ENCODE peak calls at places on chromosome 18, in six cellular contexts. R, H, A, Y, W and C are unnamed samples.

GRCh38 chr18:75041586-75041985 is 167.4 kb downstream of the PTGR3 start:
- DNase-seq in R (no peak), H (peak), A (no peak), Y (no peak), W (peak), C (no peak)

GRCh38 chr18:60503166-60503565 is 130.6 kb upstream of the MC4R start:
- DNase-seq in R (no peak), H (no peak), A (no peak), Y (no peak), W (no peak), C (no peak)

GRCh38 chr18:50644807-50645206 is 84.9 kb downstream of the MAPK4 start:
- DNase-seq in R (no peak), H (peak), A (no peak), Y (no peak), W (no peak), C (no peak)

GRCh38 chr18:9647496-9648323 is 33.4 kb upstream of the PPP4R1 start:
- DNase-seq in R (no peak), H (no peak), A (no peak), Y (no peak), W (no peak), C (peak)

GRCh38 chr18:37243756-37244155 is 321.8 kb downstream of the CELF4 start:
- DNase-seq in R (no peak), H (no peak), A (no peak), Y (no peak), W (no peak), C (no peak)

GRCh38 chr18:9091066-9091476 is 11.4 kb upstream of the NDUFV2 start:
- DNase-seq in R (no peak), H (no peak), A (no peak), Y (no peak), W (no peak), C (no peak)

GRCh38 chr18:64097497-64097896 is 51.4 kb downstream of the LINC00305 start:
- DNase-seq in R (no peak), H (no peak), A (no peak), Y (no peak), W (no peak), C (no peak)

GRCh38 chr18:31825772-31826171 is 65.1 kb upstream of the SLC25A52 start:
- DNase-seq in R (no peak), H (no peak), A (no peak), Y (no peak), W (no peak), C (no peak)

GRCh38 chr18:64116806-64117205 is 32.1 kb downstream of the LINC00305 start:
- DNase-seq in R (no peak), H (no peak), A (no peak), Y (no peak), W (no peak), C (no peak)

GRCh38 chr18:12408247-12408869 is 629 bp downstream of the PRELID3A start:
- DNase-seq in R (no peak), H (no peak), A (peak), Y (no peak), W (peak), C (no peak)

GRCh38 chr18:31983020-31983419 is 35.6 kb upstream of the RNF125 start:
- DNase-seq in R (no peak), H (no peak), A (no peak), Y (no peak), W (no peak), C (no peak)

GRCh38 chr18:49001587-49001986 is 50.8 kb upstream of the SMAD7 start:
- DNase-seq in R (no peak), H (no peak), A (no peak), Y (no peak), W (no peak), C (no peak)

GRCh38 chr18:31687016-31687415 is 2.6 kb upstream of the B4GALT6 start:
- DNase-seq in R (no peak), H (no peak), A (no peak), Y (no peak), W (no peak), C (no peak)

GRCh38 chr18:70107037-70107436 is 98.5 kb downstream of the RTTN start:
- DNase-seq in R (no peak), H (no peak), A (no peak), Y (no peak), W (no peak), C (no peak)

GRCh38 chr18:68928762-68929675 is 131.1 kb downstream of the CCDC102B start:
- DNase-seq in R (no peak), H (no peak), A (no peak), Y (no peak), W (no peak), C (no peak)

GRCh38 chr18:60196818-60197217 is 175.8 kb downstream of the MC4R start:
- DNase-seq in R (no peak), H (no peak), A (no peak), Y (no peak), W (no peak), C (no peak)

GRCh38 chr18:24552218-24552617 is 91.8 kb downstream of the HRH4 start:
- DNase-seq in R (no peak), H (no peak), A (no peak), Y (no peak), W (no peak), C (no peak)

GRCh38 chr18:74485860-74486849 is 10.0 kb upstream of the CNDP2 start:
- DNase-seq in R (no peak), H (no peak), A (no peak), Y (no peak), W (no peak), C (no peak)

GRCh38 chr18:49487711-49488310 is 777 bp upstream of the C18orf32 start:
- DNase-seq in R (no peak), H (peak), A (no peak), Y (no peak), W (no peak), C (no peak)

GRCh38 chr18:21997207-21998143 is 171.9 kb upstream of the GATA6 start:
- DNase-seq in R (no peak), H (peak), A (no peak), Y (no peak), W (peak), C (peak)

GRCh38 chr18:12308386-12309100 is 502 bp downstream of the TUBB6 start:
- DNase-seq in R (peak), H (peak), A (peak), Y (no peak), W (peak), C (peak)

GRCh38 chr18:10518595-10519273 is 7.1 kb upstream of the NAPG start:
- DNase-seq in R (peak), H (peak), A (peak), Y (no peak), W (no peak), C (peak)

GRCh38 chr18:61679836-61680235 is 213.0 kb downstream of the RNF152 start:
- DNase-seq in R (no peak), H (no peak), A (no peak), Y (no peak), W (no peak), C (no peak)

GRCh38 chr18:23833714-23834113 is 144.5 kb downstream of the LAMA3 start:
- DNase-seq in R (no peak), H (no peak), A (no peak), Y (no peak), W (no peak), C (no peak)

GRCh38 chr18:75165926-75166325 is 43.0 kb downstream of the PTGR3 start:
- DNase-seq in R (no peak), H (no peak), A (no peak), Y (no peak), W (no peak), C (no peak)

GRCh38 chr18:79123948-79124347 is 54.8 kb downstream of the ATP9B start:
- DNase-seq in R (no peak), H (no peak), A (no peak), Y (no peak), W (peak), C (no peak)

GRCh38 chr18:59029663-59030421 is 109.8 kb upstream of the SEC11C start:
- DNase-seq in R (peak), H (no peak), A (no peak), Y (no peak), W (no peak), C (no peak)

GRCh38 chr18:3998698-3999333 is 456.3 kb downstream of the DLGAP1 start:
- DNase-seq in R (no peak), H (peak), A (no peak), Y (peak), W (peak), C (peak)

GRCh38 chr18:36315736-36316135 is 18.2 kb downstream of the FHOD3 start:
- DNase-seq in R (no peak), H (no peak), A (no peak), Y (no peak), W (peak), C (no peak)

GRCh38 chr18:26185267-26185666 is 41.0 kb upstream of the TAF4B start:
- DNase-seq in R (no peak), H (peak), A (no peak), Y (no peak), W (no peak), C (no peak)

GRCh38 chr18:23137093-23137640 is 1.9 kb downstream of the CABLES1 start:
- DNase-seq in R (no peak), H (no peak), A (no peak), Y (no peak), W (peak), C (peak)

GRCh38 chr18:43648002-43648401 is 370.7 kb upstream of the SYT4 start:
- DNase-seq in R (no peak), H (no peak), A (no peak), Y (no peak), W (no peak), C (no peak)

GRCh38 chr18:75167759-75168211 is 41.2 kb downstream of the PTGR3 start:
- DNase-seq in R (no peak), H (no peak), A (peak), Y (no peak), W (peak), C (no peak)

GRCh38 chr18:22453337-22453736 is 35.6 kb upstream of the CTAGE1 start:
- DNase-seq in R (no peak), H (no peak), A (no peak), Y (no peak), W (no peak), C (no peak)